ENCODE peak calls at places on chromosomes 7 and 10, in ten cellular contexts. F, L, N, K, D, O, I, X, Q and P are unnamed samples.

GRCh38 chr10:97388152-97388551 is 13.0 kb downstream of the RRP12 start:
- DNase-seq in F (no peak), L (no peak), N (no peak), K (no peak), D (no peak), O (no peak), I (no peak), X (no peak), Q (no peak), P (no peak)

GRCh38 chr7:79091661-79092060 is 361.8 kb downstream of the MAGI2 start:
- DNase-seq in F (no peak), L (no peak), N (no peak), K (no peak), D (no peak), O (no peak), I (no peak), X (no peak), Q (no peak), P (peak)

GRCh38 chr7:132755538-132756481 is 179.5 kb upstream of the PLXNA4 start:
- DNase-seq in F (no peak), L (no peak), N (no peak), K (peak), D (no peak), O (no peak), I (no peak), X (no peak), Q (peak), P (no peak)

GRCh38 chr7:55733584-55733983 is 129.0 kb downstream of the SEPTIN14 start:
- DNase-seq in F (no peak), L (no peak), N (no peak), K (no peak), D (no peak), O (no peak), I (no peak), X (no peak), Q (no peak), P (peak)

GRCh38 chr7:134527979-134528371 is 608 bp downstream of the AKR1B10 start:
- DNase-seq in F (no peak), L (no peak), N (no peak), K (peak), D (peak), O (no peak), I (no peak), X (no peak), Q (peak), P (peak)

GRCh38 chr10:70671229-70671588 is 1.1 kb upstream of the ADAMTS14 start:
- DNase-seq in F (no peak), L (no peak), N (no peak), K (no peak), D (no peak), O (no peak), I (no peak), X (no peak), Q (no peak), P (no peak)

GRCh38 chr7:98162758-98163157 is 48.5 kb upstream of the BHLHA15 start:
- DNase-seq in F (no peak), L (no peak), N (no peak), K (no peak), D (no peak), O (no peak), I (no peak), X (no peak), Q (no peak), P (no peak)

GRCh38 chr7:112869111-112869774 is 79.0 kb upstream of the TMEM168 start:
- DNase-seq in F (peak), L (no peak), N (peak), K (peak), D (no peak), O (no peak), I (peak), X (no peak), Q (peak), P (peak)

GRCh38 chr7:88377421-88377820 is 70.7 kb upstream of the STEAP4 start:
- DNase-seq in F (no peak), L (no peak), N (peak), K (no peak), D (no peak), O (no peak), I (no peak), X (no peak), Q (peak), P (no peak)

GRCh38 chr7:42214063-42214679 is 22.8 kb downstream of the GLI3 start:
- DNase-seq in F (no peak), L (no peak), N (no peak), K (no peak), D (no peak), O (no peak), I (no peak), X (no peak), Q (no peak), P (no peak)

GRCh38 chr7:2041496-2042367 is 191.0 kb downstream of the MAD1L1 start:
- DNase-seq in F (no peak), L (peak), N (no peak), K (no peak), D (no peak), O (no peak), I (no peak), X (no peak), Q (no peak), P (no peak)

GRCh38 chr10:128373831-128374230 is 247.6 kb upstream of the MKI67 start:
- DNase-seq in F (no peak), L (no peak), N (no peak), K (no peak), D (no peak), O (no peak), I (no peak), X (no peak), Q (no peak), P (no peak)

GRCh38 chr7:47455872-47456185 is 126.1 kb downstream of the TNS3 start:
- DNase-seq in F (no peak), L (no peak), N (no peak), K (no peak), D (no peak), O (no peak), I (no peak), X (no peak), Q (no peak), P (no peak)

GRCh38 chr10:23280420-23281043 is 64.1 kb downstream of the C10orf67 start:
- DNase-seq in F (no peak), L (no peak), N (no peak), K (no peak), D (no peak), O (no peak), I (no peak), X (no peak), Q (peak), P (no peak)

GRCh38 chr7:73359306-73359705 is 31.3 kb downstream of the FKBP6 start:
- DNase-seq in F (no peak), L (no peak), N (no peak), K (no peak), D (no peak), O (no peak), I (no peak), X (no peak), Q (no peak), P (no peak)

GRCh38 chr10:100325164-100325563 is 4.9 kb downstream of the PKD2L1 start:
- DNase-seq in F (no peak), L (no peak), N (peak), K (no peak), D (no peak), O (no peak), I (no peak), X (no peak), Q (peak), P (no peak)